ENCODE peak calls at places on chromosomes 5 and 9, in four cellular contexts. L is pons, K is adipocyte, Q is T-helper 9 cell. D is an unnamed sample.

GRCh38 chr9:113387560-113388230 is 10.9 kb upstream of the HDHD3 start:
- DNase-seq in L (no peak), K (no peak), Q (no peak), D (no peak)

GRCh38 chr9:973295-973842 is 3.1 kb upstream of the DMRT3 start:
- DNase-seq in L (no peak), K (no peak), Q (no peak), D (no peak)

GRCh38 chr5:5387192-5387591 is 35.3 kb upstream of the ICE1 start:
- DNase-seq in L (no peak), K (no peak), Q (no peak), D (no peak)

GRCh38 chr5:21184566-21184965 is 1196.6 kb upstream of the CDH18 start:
- DNase-seq in L (no peak), K (peak; percentile 86), Q (no peak), D (no peak)

GRCh38 chr5:142360607-142361120 is 35.8 kb upstream of the SPRY4 start:
- DNase-seq in L (no peak), K (peak; percentile 70), Q (no peak), D (peak; percentile 39)

GRCh38 chr9:73183917-73184861 is 32.5 kb downstream of the ANXA1 start:
- DNase-seq in L (peak; percentile 48), K (peak; percentile 88), Q (no peak), D (peak; percentile 39)

GRCh38 chr9:72917892-72918509 is 34.9 kb downstream of the ALDH1A1 start:
- DNase-seq in L (no peak), K (no peak), Q (no peak), D (no peak)

GRCh38 chr9:72623156-72623555 is 101.7 kb downstream of the TMC1 start:
- DNase-seq in L (no peak), K (peak; percentile 18), Q (no peak), D (peak; percentile 17)

GRCh38 chr9:86885232-86885631 is 62.1 kb downstream of the GAS1 start:
- DNase-seq in L (no peak), K (no peak), Q (no peak), D (no peak)

GRCh38 chr5:179307931-179308471 is 37.3 kb downstream of the ADAMTS2 start:
- DNase-seq in L (no peak), K (no peak), Q (no peak), D (no peak)

GRCh38 chr5:23330726-23331125 is 176.7 kb upstream of the PRDM9 start:
- DNase-seq in L (no peak), K (no peak), Q (no peak), D (no peak)

GRCh38 chr5:147547730-147548129 is 37.9 kb upstream of the DPYSL3 start:
- DNase-seq in L (no peak), K (no peak), Q (no peak), D (peak; percentile 29)

GRCh38 chr5:35777358-35778087 is 79.2 kb upstream of the IL7R start:
- DNase-seq in L (peak; percentile 85), K (peak; percentile 94), Q (peak; percentile 75), D (peak; percentile 46)

GRCh38 chr5:129749101-129749500 is 1.2 kb downstream of the MINAR2 start:
- DNase-seq in L (no peak), K (no peak), Q (no peak), D (no peak)

GRCh38 chr9:77502568-77502967 is 145.6 kb downstream of the GNA14 start:
- DNase-seq in L (no peak), K (peak; percentile 20), Q (no peak), D (no peak)

GRCh38 chr5:108418172-108418571 is 36.3 kb upstream of the FBXL17 start:
- DNase-seq in L (peak; percentile 26), K (no peak), Q (no peak), D (no peak)

GRCh38 chr5:171710451-171711024 is 75.1 kb upstream of the SMIM23 start:
- DNase-seq in L (no peak), K (no peak), Q (no peak), D (no peak)

GRCh38 chr5:85967681-85968080 is 650.1 kb upstream of the COX7C start:
- DNase-seq in L (no peak), K (no peak), Q (no peak), D (no peak)

GRCh38 chr9:89766981-89767380 is 162.2 kb downstream of the GADD45G start:
- DNase-seq in L (no peak), K (no peak), Q (no peak), D (no peak)

GRCh38 chr9:133715866-133716563 is 22.1 kb downstream of the SARDH start:
- DNase-seq in L (no peak), K (no peak), Q (no peak), D (no peak)

GRCh38 chr5:176773408-176774035 is 36.8 kb upstream of the UNC5A start:
- DNase-seq in L (no peak), K (no peak), Q (no peak), D (no peak)

GRCh38 chr5:171797563-171797962 is 11.9 kb downstream of the SMIM23 start:
- DNase-seq in L (no peak), K (no peak), Q (no peak), D (no peak)

GRCh38 chr9:84278131-84278530 is 62.4 kb downstream of the SLC28A3 start:
- DNase-seq in L (no peak), K (peak; percentile 19), Q (no peak), D (no peak)

GRCh38 chr9:92655896-92656536 is 13.9 kb downstream of the IPPK start:
- DNase-seq in L (no peak), K (no peak), Q (no peak), D (no peak)

GRCh38 chr5:82406200-82406773 is 128.1 kb upstream of the RPS23 start:
- DNase-seq in L (no peak), K (peak; percentile 94), Q (no peak), D (peak; percentile 23)

GRCh38 chr9:138066049-138066448 is 188.5 kb downstream of the CACNA1B start:
- DNase-seq in L (no peak), K (no peak), Q (no peak), D (no peak)

GRCh38 chr5:73157399-73158303 is 15.3 kb upstream of the TMEM174 start:
- DNase-seq in L (no peak), K (no peak), Q (no peak), D (no peak)

GRCh38 chr5:41636605-41637004 is 126.2 kb upstream of the PLCXD3 start:
- DNase-seq in L (no peak), K (peak; percentile 22), Q (no peak), D (peak; percentile 23)

GRCh38 chr9:34219421-34219820 is 40.6 kb downstream of the UBAP1 start:
- DNase-seq in L (no peak), K (no peak), Q (no peak), D (no peak)

GRCh38 chr9:96719538-96720315 is 58.2 kb downstream of the ZNF510 start:
- DNase-seq in L (no peak), K (no peak), Q (no peak), D (no peak)

GRCh38 chr9:108869092-108869725 is 7.1 kb downstream of the ACTL7A start:
- DNase-seq in L (no peak), K (peak; percentile 62), Q (no peak), D (peak; percentile 64)

GRCh38 chr5:110053205-110053604 is 363.5 kb downstream of the MAN2A1 start:
- DNase-seq in L (no peak), K (no peak), Q (no peak), D (no peak)

GRCh38 chr5:4208996-4209395 is 613.4 kb downstream of the IRX1 start:
- DNase-seq in L (no peak), K (no peak), Q (no peak), D (no peak)